ENCODE peak calls at places on chromosomes 2 and 18, in nine cellular contexts. I is BJ, K is AG10803, B is RWPE2, N is foreskin fibroblast, P is nephron progenitor cell, R is astrocyte of the spinal cord, Z is fibroblast of lung, G is WTC11. J is an unnamed sample.

GRCh38 chr2:73963385-73964120 is 21.2 kb upstream of the TET3 start:
- DNase-seq in I (no peak), K (no peak), B (no peak), N (peak; percentile 12), P (no peak), R (no peak), Z (no peak), G (no peak), J (no peak)

GRCh38 chr2:231877533-231878456 is 48.4 kb downstream of the NPPC start:
- DNase-seq in I (no peak), K (no peak), B (no peak), N (no peak), P (no peak), R (peak; percentile 31), Z (no peak), G (no peak), J (no peak)

GRCh38 chr18:50162486-50163304 is 32.3 kb downstream of the MYO5B start:
- DNase-seq in I (no peak), K (no peak), B (no peak), N (no peak), P (no peak), R (no peak), Z (no peak), G (no peak), J (no peak)

GRCh38 chr18:6607348-6607747 is 122.2 kb upstream of the ARHGAP28 start:
- DNase-seq in I (no peak), K (no peak), B (no peak), N (no peak), P (no peak), R (no peak), Z (no peak), G (no peak), J (no peak)

GRCh38 chr2:222319576-222320440 is 21.0 kb upstream of the PAX3 start:
- DNase-seq in I (no peak), K (no peak), B (peak; percentile 42), N (peak; percentile 53), P (peak; percentile 60), R (no peak), Z (no peak), G (peak; percentile 71), J (peak; percentile 81)

GRCh38 chr2:230906471-230907230 is 18.4 kb downstream of the GPR55 start:
- DNase-seq in I (no peak), K (no peak), B (no peak), N (no peak), P (no peak), R (no peak), Z (no peak), G (no peak), J (peak; percentile 85)

GRCh38 chr2:150047731-150048130 is 439.7 kb downstream of the RND3 start:
- DNase-seq in I (no peak), K (peak; percentile 25), B (no peak), N (no peak), P (no peak), R (no peak), Z (no peak), G (no peak), J (no peak)

GRCh38 chr2:61763605-61764034 is 90.2 kb downstream of the FAM161A start:
- DNase-seq in I (peak; percentile 25), K (peak; percentile 80), B (peak; percentile 80), N (peak; percentile 88), P (peak; percentile 71), R (peak; percentile 84), Z (peak; percentile 87), G (no peak), J (no peak)

GRCh38 chr2:36404312-36404711 is 48.7 kb downstream of the CRIM1 start:
- DNase-seq in I (no peak), K (no peak), B (no peak), N (no peak), P (no peak), R (peak; percentile 75), Z (no peak), G (no peak), J (no peak)

GRCh38 chr2:101883860-101884259 is 107.9 kb upstream of the IL1R2 start:
- DNase-seq in I (no peak), K (peak; percentile 61), B (no peak), N (peak; percentile 69), P (no peak), R (peak; percentile 54), Z (peak; percentile 79), G (no peak), J (no peak)

GRCh38 chr18:13987956-13988355 is 72.6 kb upstream of the MC2R start:
- DNase-seq in I (no peak), K (no peak), B (no peak), N (no peak), P (no peak), R (no peak), Z (no peak), G (no peak), J (no peak)

GRCh38 chr2:73112026-73112912 is 479 bp downstream of the RAB11FIP5 start:
- DNase-seq in I (no peak), K (peak; percentile 53), B (no peak), N (peak; percentile 75), P (peak; percentile 64), R (peak; percentile 36), Z (peak; percentile 39), G (peak; percentile 58), J (no peak)

GRCh38 chr18:40935423-40935822 is 1019.6 kb upstream of the PIK3C3 start:
- DNase-seq in I (no peak), K (peak; percentile 20), B (no peak), N (peak; percentile 22), P (no peak), R (no peak), Z (peak; percentile 38), G (no peak), J (no peak)

GRCh38 chr2:29480423-29480822 is 365.2 kb downstream of the CLIP4 start:
- DNase-seq in I (no peak), K (no peak), B (no peak), N (no peak), P (no peak), R (no peak), Z (no peak), G (no peak), J (no peak)

GRCh38 chr2:173059941-173060575 is 15.6 kb upstream of the MAP3K20 start:
- DNase-seq in I (no peak), K (peak; percentile 84), B (no peak), N (peak; percentile 82), P (no peak), R (no peak), Z (peak; percentile 66), G (no peak), J (no peak)

GRCh38 chr2:223954401-223954800 is 2.9 kb upstream of the MRPL44 start:
- DNase-seq in I (no peak), K (peak; percentile 79), B (no peak), N (peak; percentile 82), P (no peak), R (peak; percentile 86), Z (peak; percentile 62), G (no peak), J (no peak)

GRCh38 chr2:206556357-206556949 is 85.8 kb upstream of the FAM237A start:
- DNase-seq in I (no peak), K (peak; percentile 58), B (no peak), N (peak; percentile 51), P (no peak), R (peak; percentile 63), Z (peak; percentile 73), G (no peak), J (no peak)
- TF ChIP-seq CTCF in I (peak; percentile 48), K (peak; percentile 71), B (peak; percentile 76), N (peak; percentile 48), P (peak; percentile 57), R (peak; percentile 50), Z (peak; percentile 36), G (no peak), J (peak; percentile 82)

GRCh38 chr2:200308001-200308400 is 1.5 kb downstream of the SPATS2L start:
- DNase-seq in I (no peak), K (peak; percentile 62), B (no peak), N (peak; percentile 62), P (no peak), R (peak; percentile 59), Z (peak; percentile 72), G (no peak), J (no peak)

GRCh38 chr2:200310545-200310971 is 4.1 kb downstream of the SPATS2L start:
- DNase-seq in I (no peak), K (peak; percentile 43), B (no peak), N (peak; percentile 69), P (no peak), R (peak; percentile 73), Z (peak; percentile 55), G (no peak), J (no peak)

GRCh38 chr2:200309296-200309846 is 2.9 kb downstream of the SPATS2L start:
- DNase-seq in I (no peak), K (no peak), B (no peak), N (no peak), P (no peak), R (no peak), Z (no peak), G (no peak), J (no peak)

GRCh38 chr2:200306969-200307811 is 697 bp downstream of the SPATS2L start:
- DNase-seq in I (no peak), K (peak; percentile 53), B (no peak), N (peak; percentile 78), P (peak; percentile 65), R (peak; percentile 37), Z (peak; percentile 30), G (peak; percentile 38), J (no peak)

GRCh38 chr2:200308421-200309295 is 2.2 kb downstream of the SPATS2L start:
- DNase-seq in I (no peak), K (peak; percentile 55), B (no peak), N (peak; percentile 51), P (no peak), R (peak; percentile 65), Z (peak; percentile 76), G (no peak), J (no peak)
- TF ChIP-seq CTCF in I (peak; percentile 30), K (peak; percentile 37), B (peak; percentile 58), N (peak; percentile 25), P (no peak), R (no peak), Z (no peak), G (no peak), J (peak; percentile 73)

DNA sequence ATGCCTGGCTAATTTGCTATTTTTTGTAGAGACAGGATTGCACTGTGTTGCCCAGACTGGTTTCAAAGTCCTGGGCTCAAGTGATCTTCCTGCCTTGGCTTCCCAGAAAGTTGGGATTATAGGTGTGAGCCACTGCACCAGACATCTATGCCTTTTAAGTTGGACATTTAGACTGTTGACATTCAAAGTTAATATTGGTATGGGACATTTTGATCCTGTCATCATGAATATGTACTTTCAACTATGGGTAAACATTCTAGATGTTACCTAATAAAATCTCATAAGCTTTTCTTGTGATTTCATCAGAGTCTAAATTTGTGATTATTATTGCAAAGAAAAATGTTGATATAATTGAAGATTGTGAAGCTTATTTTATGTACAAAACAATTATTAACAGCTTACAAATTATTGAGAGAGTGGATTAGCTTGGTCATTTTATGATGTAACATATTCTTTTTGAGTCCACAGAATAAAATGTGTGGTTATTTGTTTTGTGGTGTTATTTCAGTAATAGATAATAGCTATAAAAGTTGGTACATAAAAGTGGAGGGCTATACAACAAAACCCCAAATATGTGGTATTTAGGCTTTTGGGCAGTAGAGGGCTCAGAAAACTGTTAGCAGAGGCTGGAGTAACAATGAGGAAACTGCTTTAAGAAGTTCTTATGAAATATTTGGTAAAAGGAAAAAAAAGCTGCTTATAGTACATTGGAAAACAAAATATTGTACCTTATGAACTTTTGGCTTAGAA is 41.4 kb downstream of the STARD6 start:
- DNase-seq in I (no peak), K (peak; percentile 7), B (no peak), N (no peak), P (no peak), R (no peak), Z (no peak), G (no peak), J (no peak)
- TF ChIP-seq CTCF in I (no peak), K (no peak), B (no peak), N (no peak), P (no peak), R (no peak), Z (no peak), G (no peak), J (no peak)

GRCh38 chr18:3664563-3665178 is 214.7 kb downstream of the TGIF1 start:
- DNase-seq in I (no peak), K (no peak), B (no peak), N (no peak), P (no peak), R (peak; percentile 20), Z (no peak), G (no peak), J (no peak)
- TF ChIP-seq CTCF in I (no peak), K (no peak), B (no peak), N (no peak), P (no peak), R (no peak), Z (no peak), G (no peak), J (peak; percentile 31)